ENCODE peak calls at places on chromosomes 5 and 9, in six cellular contexts. One of them, this sample, is unnamed.
A peak's percentile ranks its signal among the peaks of the same experiment; 100 is the strongest.

GRCh38 chr9:20320921-20321320 is 301.4 kb downstream of the MLLT3 start:
- DNase-seq in ovary: no peak
- DNase-seq in Peyer's patch: no peak
- DNase-seq in neuronal stem cell: no peak
- DNase-seq in fibroblast of lung: no peak
- DNase-seq in osteoblast: no peak
- DNase-seq in this sample: no peak

GRCh38 chr5:71771191-71771590 is 52.1 kb downstream of the CARTPT start:
- DNase-seq in fibroblast of lung: no peak
- DNase-seq in neuronal stem cell: no peak
- DNase-seq in Peyer's patch: no peak
- DNase-seq in osteoblast: no peak
- DNase-seq in ovary: no peak
- DNase-seq in this sample: no peak

GRCh38 chr5:59231221-59231931 is 648.5 kb downstream of the RAB3C start:
- DNase-seq in fibroblast of lung: no peak
- DNase-seq in neuronal stem cell: peak; percentile 3
- DNase-seq in osteoblast: no peak
- DNase-seq in ovary: no peak
- DNase-seq in Peyer's patch: no peak
- DNase-seq in this sample: no peak

GRCh38 chr5:56270058-56270457 is 36.9 kb upstream of the ANKRD55 start:
- DNase-seq in neuronal stem cell: no peak
- DNase-seq in fibroblast of lung: no peak
- DNase-seq in ovary: no peak
- DNase-seq in osteoblast: no peak
- DNase-seq in Peyer's patch: no peak
- DNase-seq in this sample: no peak

GRCh38 chr5:9149988-9150387 is 395.9 kb downstream of the SEMA5A start:
- DNase-seq in fibroblast of lung: peak; percentile 61
- DNase-seq in osteoblast: peak; percentile 80
- DNase-seq in Peyer's patch: no peak
- DNase-seq in neuronal stem cell: no peak
- DNase-seq in ovary: no peak
- DNase-seq in this sample: no peak

GRCh38 chr9:69376651-69377050 is 51.6 kb downstream of the ENTREP1 start:
- DNase-seq in Peyer's patch: no peak
- DNase-seq in osteoblast: peak; percentile 84
- DNase-seq in ovary: peak; percentile 65
- DNase-seq in fibroblast of lung: peak; percentile 79
- DNase-seq in neuronal stem cell: no peak
- DNase-seq in this sample: no peak

GRCh38 chr5:54820346-54820745 is 165.0 kb downstream of the ESM1 start:
- DNase-seq in ovary: no peak
- DNase-seq in fibroblast of lung: peak; percentile 28
- DNase-seq in osteoblast: no peak
- DNase-seq in Peyer's patch: no peak
- DNase-seq in neuronal stem cell: no peak
- DNase-seq in this sample: no peak

GRCh38 chr9:6788175-6789016 is 30.6 kb downstream of the KDM4C start:
- DNase-seq in neuronal stem cell: no peak
- DNase-seq in ovary: no peak
- DNase-seq in fibroblast of lung: peak; percentile 39
- DNase-seq in osteoblast: peak; percentile 87
- DNase-seq in Peyer's patch: no peak
- DNase-seq in this sample: peak; percentile 90

GRCh38 chr9:34558911-34559615 is 30.5 kb downstream of the CNTFR start:
- DNase-seq in Peyer's patch: no peak
- DNase-seq in osteoblast: peak; percentile 81
- DNase-seq in ovary: peak; percentile 32
- DNase-seq in neuronal stem cell: no peak
- DNase-seq in fibroblast of lung: no peak
- DNase-seq in this sample: no peak

GRCh38 chr5:24226492-24226891 is 418.3 kb downstream of the CDH10 start:
- DNase-seq in ovary: no peak
- DNase-seq in fibroblast of lung: peak; percentile 4
- DNase-seq in Peyer's patch: no peak
- DNase-seq in neuronal stem cell: no peak
- DNase-seq in osteoblast: no peak
- DNase-seq in this sample: no peak

GRCh38 chr9:18060304-18060934 is 413.5 kb upstream of the ADAMTSL1 start:
- DNase-seq in Peyer's patch: no peak
- DNase-seq in osteoblast: no peak
- DNase-seq in fibroblast of lung: peak; percentile 3
- DNase-seq in neuronal stem cell: no peak
- DNase-seq in ovary: no peak
- DNase-seq in this sample: peak; percentile 95

GRCh38 chr5:175288048-175288621 is 155.8 kb downstream of the DRD1 start:
- DNase-seq in neuronal stem cell: no peak
- DNase-seq in fibroblast of lung: no peak
- DNase-seq in ovary: no peak
- DNase-seq in osteoblast: no peak
- DNase-seq in Peyer's patch: no peak
- DNase-seq in this sample: no peak

GRCh38 chr9:14238044-14238443 is 75.9 kb downstream of the NFIB start:
- DNase-seq in Peyer's patch: no peak
- DNase-seq in fibroblast of lung: peak; percentile 22
- DNase-seq in neuronal stem cell: no peak
- DNase-seq in ovary: no peak
- DNase-seq in osteoblast: no peak
- DNase-seq in this sample: peak; percentile 81
- H3K4me1 ChIP-seq in Peyer's patch: no peaks in the 10 kb centered on the region
- H3K4me1 ChIP-seq in fibroblast of lung: peaks cover 6% of the 10 kb centered on the region
- H3K4me1 ChIP-seq in neuronal stem cell: peaks cover 29% of the 10 kb centered on the region
- H3K4me1 ChIP-seq in ovary: peaks cover 1% of the 10 kb centered on the region
- H3K4me1 ChIP-seq in osteoblast: peaks cover 15% of the 10 kb centered on the region
- H3K4me1 ChIP-seq in this sample: no peaks in the 10 kb centered on the region

DNA sequence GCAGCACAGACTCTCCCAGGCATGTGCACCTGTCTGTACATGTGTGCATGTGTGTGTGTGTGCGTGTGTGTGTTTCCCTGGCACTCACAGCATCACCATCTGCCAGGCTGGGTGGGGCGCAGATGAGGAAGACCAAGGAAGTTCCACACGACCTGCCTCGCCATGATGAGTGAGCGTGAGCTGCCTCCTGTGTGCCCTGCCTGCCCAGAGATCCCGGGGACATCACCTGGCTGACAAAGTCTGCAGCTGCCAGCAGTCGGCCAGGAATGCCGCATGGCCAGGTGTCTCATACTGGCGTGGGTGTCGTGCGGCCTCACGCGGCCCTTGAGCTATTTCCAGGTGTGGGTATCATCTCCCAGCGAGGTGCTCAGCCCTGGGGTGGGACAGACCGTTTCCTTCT is 3.9 kb upstream of the GPSM1 start:
- DNase-seq in osteoblast: no peak
- DNase-seq in fibroblast of lung: no peak
- DNase-seq in Peyer's patch: no peak
- DNase-seq in neuronal stem cell: no peak
- DNase-seq in ovary: peak; percentile 53
- DNase-seq in this sample: peak; percentile 32
- H3K27me3 ChIP-seq in osteoblast: no peaks in the 10 kb centered on the region
- H3K27me3 ChIP-seq in fibroblast of lung: peaks cover 3% of the 10 kb centered on the region
- H3K27me3 ChIP-seq in Peyer's patch: no peaks in the 10 kb centered on the region
- H3K27me3 ChIP-seq in neuronal stem cell: no peaks in the 10 kb centered on the region
- H3K27me3 ChIP-seq in ovary: no peaks in the 10 kb centered on the region
- H3K27me3 ChIP-seq in this sample: no peaks in the 10 kb centered on the region

GRCh38 chr9:93522736-93523135 is 53.6 kb upstream of the PHF2 start:
- DNase-seq in ovary: no peak
- DNase-seq in osteoblast: no peak
- DNase-seq in Peyer's patch: no peak
- DNase-seq in fibroblast of lung: no peak
- DNase-seq in neuronal stem cell: no peak
- DNase-seq in this sample: no peak
- H3K4me1 ChIP-seq in ovary: peaks cover 3% of the 10 kb centered on the region
- H3K4me1 ChIP-seq in osteoblast: no peaks in the 10 kb centered on the region
- H3K4me1 ChIP-seq in Peyer's patch: no peaks in the 10 kb centered on the region
- H3K4me1 ChIP-seq in fibroblast of lung: peaks cover 2% of the 10 kb centered on the region
- H3K4me1 ChIP-seq in neuronal stem cell: no peaks in the 10 kb centered on the region
- H3K4me1 ChIP-seq in this sample: no peaks in the 10 kb centered on the region

GRCh38 chr5:170709640-170710039 is 73.9 kb upstream of the GABRP start:
- DNase-seq in ovary: no peak
- DNase-seq in Peyer's patch: no peak
- DNase-seq in fibroblast of lung: no peak
- DNase-seq in neuronal stem cell: no peak
- DNase-seq in osteoblast: no peak
- DNase-seq in this sample: no peak

GRCh38 chr5:170711300-170711699 is 72.2 kb upstream of the GABRP start:
- DNase-seq in Peyer's patch: no peak
- DNase-seq in ovary: no peak
- DNase-seq in neuronal stem cell: no peak
- DNase-seq in osteoblast: no peak
- DNase-seq in fibroblast of lung: no peak
- DNase-seq in this sample: no peak
- H3K27me3 ChIP-seq in Peyer's patch: no peaks in the 10 kb centered on the region
- H3K27me3 ChIP-seq in ovary: no peaks in the 10 kb centered on the region
- H3K27me3 ChIP-seq in neuronal stem cell: no peaks in the 10 kb centered on the region
- H3K27me3 ChIP-seq in osteoblast: peaks cover under 1% of the 10 kb centered on the region
- H3K27me3 ChIP-seq in fibroblast of lung: no peaks in the 10 kb centered on the region
- H3K27me3 ChIP-seq in this sample: peaks cover 4% of the 10 kb centered on the region

GRCh38 chr9:113808391-113809191 is 67.5 kb upstream of the ZNF618 start:
- DNase-seq in fibroblast of lung: peak; percentile 93
- DNase-seq in ovary: peak; percentile 50
- DNase-seq in osteoblast: peak; percentile 58
- DNase-seq in neuronal stem cell: no peak
- DNase-seq in Peyer's patch: no peak
- DNase-seq in this sample: peak; percentile 8

GRCh38 chr9:113807173-113808061 is 68.7 kb upstream of the ZNF618 start:
- DNase-seq in neuronal stem cell: peak; percentile 48
- DNase-seq in Peyer's patch: no peak
- DNase-seq in fibroblast of lung: peak; percentile 77
- DNase-seq in ovary: peak; percentile 54
- DNase-seq in osteoblast: no peak
- DNase-seq in this sample: peak; percentile 55

GRCh38 chr9:113803811-113804589 is 72.1 kb upstream of the ZNF618 start:
- DNase-seq in osteoblast: no peak
- DNase-seq in ovary: no peak
- DNase-seq in neuronal stem cell: no peak
- DNase-seq in fibroblast of lung: no peak
- DNase-seq in Peyer's patch: no peak
- DNase-seq in this sample: no peak

GRCh38 chr9:113805753-113806152 is 70.4 kb upstream of the ZNF618 start:
- DNase-seq in fibroblast of lung: no peak
- DNase-seq in osteoblast: no peak
- DNase-seq in ovary: no peak
- DNase-seq in neuronal stem cell: no peak
- DNase-seq in Peyer's patch: no peak
- DNase-seq in this sample: no peak

DNA sequence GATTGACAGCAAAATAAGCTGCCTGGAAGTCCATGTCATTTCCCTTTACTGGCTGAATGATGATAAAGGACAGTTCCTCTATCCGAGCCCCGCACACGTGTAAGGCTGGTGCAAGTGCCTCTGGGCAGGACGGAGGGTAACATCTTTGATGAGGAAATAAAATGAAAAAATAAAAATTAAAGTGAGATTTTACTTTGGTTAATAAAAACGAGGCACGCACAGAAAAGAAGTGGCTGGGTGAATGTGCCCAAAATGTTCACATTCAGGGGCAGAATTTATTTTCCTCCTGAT is 67.0 kb upstream of the ZNF618 start:
- DNase-seq in Peyer's patch: no peak
- DNase-seq in fibroblast of lung: no peak
- DNase-seq in osteoblast: no peak
- DNase-seq in neuronal stem cell: no peak
- DNase-seq in ovary: no peak
- DNase-seq in this sample: no peak
- H3K4me1 ChIP-seq in Peyer's patch: no peaks in the 10 kb centered on the region
- H3K4me1 ChIP-seq in fibroblast of lung: peaks cover 6% of the 10 kb centered on the region
- H3K4me1 ChIP-seq in osteoblast: peaks cover 15% of the 10 kb centered on the region
- H3K4me1 ChIP-seq in neuronal stem cell: no peaks in the 10 kb centered on the region
- H3K4me1 ChIP-seq in ovary: peaks cover 4% of the 10 kb centered on the region
- H3K4me1 ChIP-seq in this sample: no peaks in the 10 kb centered on the region

This sample was measured in small intestine.